ENCODE peak calls at places on chromosome 16, in eight cellular contexts. K is A549, J is Panc1, N is HL-60, I is SK-N-SH, Y is GM12878, B is HCT116, G is K562. R is an unnamed sample.

GRCh38 chr16:60818471-60818870 is 1217.8 kb downstream of the CDH8 start:
- DNase-seq in K (no peak), J (no peak), N (no peak), I (no peak), Y (no peak), B (no peak), G (no peak), R (no peak)

GRCh38 chr16:58366247-58367031 is 25.8 kb upstream of the GINS3 start:
- DNase-seq in K (peak; percentile 40), J (peak; percentile 89), N (no peak), I (no peak), Y (no peak), B (no peak), G (peak; percentile 18), R (no peak)

GRCh38 chr16:69611103-69611640 is 45.4 kb downstream of the NFAT5 start:
- DNase-seq in K (no peak), J (no peak), N (no peak), I (peak; percentile 26), Y (no peak), B (no peak), G (no peak), R (no peak)

GRCh38 chr16:803751-804075 is 3.2 kb upstream of the GNG13 start:
- DNase-seq in K (no peak), J (no peak), N (no peak), I (no peak), Y (no peak), B (no peak), G (no peak), R (no peak)

GRCh38 chr16:21161211-21161610 is 2.7 kb downstream of the LDAF1 start:
- DNase-seq in K (no peak), J (no peak), N (no peak), I (no peak), Y (no peak), B (no peak), G (no peak), R (no peak)

GRCh38 chr16:25855818-25856217 is 164.1 kb downstream of the HS3ST4 start:
- DNase-seq in K (no peak), J (no peak), N (no peak), I (no peak), Y (no peak), B (no peak), G (no peak), R (peak; percentile 84)

GRCh38 chr16:77882359-77882758 is 94.0 kb downstream of the VAT1L start:
- DNase-seq in K (no peak), J (no peak), N (no peak), I (peak; percentile 27), Y (no peak), B (no peak), G (no peak), R (no peak)

GRCh38 chr16:52805559-52806168 is 247.0 kb downstream of the CHD9NB start:
- DNase-seq in K (no peak), J (no peak), N (no peak), I (no peak), Y (no peak), B (no peak), G (no peak), R (no peak)

GRCh38 chr16:58638148-58639036 is 8.8 kb upstream of the CNOT1 start:
- DNase-seq in K (peak; percentile 74), J (no peak), N (peak; percentile 6), I (no peak), Y (no peak), B (peak; percentile 54), G (peak; percentile 30), R (peak; percentile 63)

GRCh38 chr16:84788968-84789371 is 30.8 kb upstream of the CRISPLD2 start:
- DNase-seq in K (no peak), J (no peak), N (peak; percentile 51), I (peak; percentile 65), Y (no peak), B (no peak), G (no peak), R (no peak)

GRCh38 chr16:75235721-75236193 is 15.7 kb downstream of the BCAR1 start:
- DNase-seq in K (no peak), J (no peak), N (no peak), I (no peak), Y (no peak), B (no peak), G (no peak), R (no peak)

GRCh38 chr16:89953671-89954406 is 5.3 kb downstream of the DEF8 start:
- DNase-seq in K (no peak), J (no peak), N (peak; percentile 2), I (no peak), Y (no peak), B (no peak), G (no peak), R (no peak)

GRCh38 chr16:23302045-23302956 is at the start of gene SCNN1B:
- DNase-seq in K (no peak), J (no peak), N (no peak), I (peak; percentile 71), Y (no peak), B (no peak), G (no peak), R (peak; percentile 71)

GRCh38 chr16:10827691-10828341 is 9.2 kb upstream of the TVP23A start:
- DNase-seq in K (no peak), J (no peak), N (no peak), I (no peak), Y (no peak), B (no peak), G (no peak), R (no peak)

GRCh38 chr16:88839026-88839529 is 17.7 kb downstream of the GALNS start:
- DNase-seq in K (peak; percentile 58), J (no peak), N (peak; percentile 58), I (peak; percentile 52), Y (no peak), B (no peak), G (peak; percentile 68), R (no peak)

GRCh38 chr16:8594149-8594666 is 3.9 kb upstream of the TMEM114 start:
- DNase-seq in K (no peak), J (no peak), N (no peak), I (no peak), Y (no peak), B (no peak), G (peak; percentile 62), R (no peak)

GRCh38 chr16:5615868-5616642 is 518.5 kb upstream of the EEF2KMT start:
- DNase-seq in K (peak; percentile 58), J (no peak), N (peak; percentile 32), I (peak; percentile 84), Y (no peak), B (peak; percentile 24), G (peak; percentile 86), R (peak; percentile 88)

GRCh38 chr16:35744716-35745115 is 2285.3 kb downstream of the TP53TG3F start:
- DNase-seq in K (no peak), J (no peak), N (no peak), I (no peak), Y (no peak), B (peak; percentile 34), G (no peak), R (no peak)

GRCh38 chr16:29663829-29664132 is 734 bp downstream of the SPN start:
- DNase-seq in K (no peak), J (no peak), N (no peak), I (no peak), Y (no peak), B (no peak), G (no peak), R (no peak)

GRCh38 chr16:29667755-29668154 is 4.7 kb downstream of the SPN start:
- DNase-seq in K (no peak), J (no peak), N (peak; percentile 29), I (no peak), Y (no peak), B (no peak), G (no peak), R (no peak)

GRCh38 chr16:29663020-29663828 is at the start of gene SPN:
- DNase-seq in K (no peak), J (no peak), N (peak; percentile 94), I (no peak), Y (no peak), B (no peak), G (peak; percentile 93), R (peak; percentile 28)

GRCh38 chr16:29664133-29664912 is 1.3 kb downstream of the SPN start:
- DNase-seq in K (no peak), J (no peak), N (peak; percentile 55), I (no peak), Y (no peak), B (no peak), G (peak; percentile 74), R (no peak)

GRCh38 chr16:29665294-29666077 is 2.4 kb downstream of the SPN start:
- DNase-seq in K (no peak), J (no peak), N (peak; percentile 52), I (no peak), Y (no peak), B (no peak), G (peak; percentile 35), R (no peak)
- TF ChIP-seq REST in K (no peak), J (no peak), N (no peak), I (no peak), Y (no peak), B (no peak), G (no peak), R (no peak)

GRCh38 chr16:27561216-27561615 is 11.3 kb downstream of the KATNIP start:
- DNase-seq in K (no peak), J (no peak), N (no peak), I (no peak), Y (no peak), B (no peak), G (no peak), R (peak; percentile 6)
- TF ChIP-seq REST in K (no peak), J (no peak), N (no peak), I (no peak), Y (no peak), B (no peak), G (no peak), R (no peak)

GRCh38 chr16:2970563-2970962 is 1.4 kb downstream of the PAQR4 start:
- DNase-seq in K (no peak), J (no peak), N (no peak), I (no peak), Y (no peak), B (no peak), G (no peak), R (no peak)
- TF ChIP-seq REST in K (no peak), J (no peak), N (no peak), I (no peak), Y (no peak), B (no peak), G (no peak), R (no peak)

DNA sequence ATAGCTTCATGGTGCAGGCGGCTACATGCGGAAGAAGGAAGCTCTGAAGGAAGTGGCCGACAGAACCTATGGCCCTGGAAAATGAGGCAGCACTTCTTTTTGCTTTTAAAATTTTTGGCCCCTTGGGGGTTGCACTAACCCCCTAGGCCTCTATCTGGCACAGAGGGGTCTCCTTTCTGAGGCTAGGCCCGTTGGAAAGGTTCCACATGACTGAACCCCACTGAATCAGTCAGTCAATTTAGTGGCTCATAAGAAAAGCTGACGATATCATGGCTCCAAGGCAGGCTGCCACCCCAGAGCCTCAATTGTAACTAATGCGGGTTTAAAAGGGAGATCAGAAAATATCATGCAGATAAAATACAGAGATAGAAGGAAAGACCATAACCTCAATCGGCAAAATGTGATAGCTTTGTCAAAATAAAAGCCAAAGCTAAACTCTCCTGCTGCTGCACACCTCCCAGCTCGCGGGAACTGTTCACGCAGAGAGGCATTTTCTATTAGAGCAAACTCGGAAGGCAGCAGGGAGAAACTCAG is 200.2 kb upstream of the PMFBP1 start:
- DNase-seq in K (no peak), J (no peak), N (no peak), I (no peak), Y (no peak), B (no peak), G (no peak), R (no peak)
- TF ChIP-seq REST in K (no peak), J (no peak), N (no peak), I (no peak), Y (no peak), B (no peak), G (no peak), R (no peak)

R was measured in GM23338.